ENCODE peak calls at places on chromosomes 2 and 18, in four cellular contexts. I, K, X and S are unnamed samples.

GRCh38 chr2:129709030-129709955 is 270.2 kb upstream of the RAB6C start:
- DNase-seq in I (no peak), K (no peak), X (no peak), S (no peak)

GRCh38 chr2:106904242-106904641 is 18.3 kb upstream of the ST6GAL2 start:
- DNase-seq in I (no peak), K (no peak), X (no peak), S (no peak)

GRCh38 chr2:135637456-135638087 is 104.1 kb upstream of the UBXN4 start:
- DNase-seq in I (no peak), K (peak; percentile 6), X (no peak), S (no peak)

GRCh38 chr2:50975546-50975945 is 56.4 kb downstream of the NRXN1 start:
- DNase-seq in I (no peak), K (no peak), X (no peak), S (no peak)

GRCh38 chr2:88069117-88069516 is 1.5 kb downstream of the SMYD1 start:
- DNase-seq in I (no peak), K (no peak), X (no peak), S (no peak)

GRCh38 chr18:47683774-47684173 is 246.7 kb downstream of the SMAD2 start:
- DNase-seq in I (no peak), K (no peak), X (no peak), S (no peak)

GRCh38 chr2:145818890-145819504 is 1299.1 kb upstream of the ZEB2 start:
- DNase-seq in I (no peak), K (no peak), X (no peak), S (no peak)

GRCh38 chr2:204364860-204365530 is 180.3 kb upstream of the PARD3B start:
- DNase-seq in I (no peak), K (no peak), X (no peak), S (no peak)

GRCh38 chr2:73971722-73972121 is 13.0 kb upstream of the TET3 start:
- DNase-seq in I (no peak), K (no peak), X (no peak), S (no peak)

GRCh38 chr18:51621103-51621969 is 423.9 kb upstream of the MEX3C start:
- DNase-seq in I (no peak), K (peak; percentile 80), X (no peak), S (peak; percentile 3)

GRCh38 chr2:26911911-26912861 is 58.3 kb upstream of the MAPRE3 start:
- DNase-seq in I (no peak), K (peak; percentile 86), X (no peak), S (peak; percentile 25)

GRCh38 chr2:22756644-22757043 is 628.3 kb upstream of the KLHL29 start:
- DNase-seq in I (no peak), K (no peak), X (no peak), S (no peak)